ENCODE peak calls at places on chromosomes 7 and 10, in ten cellular contexts. B is NCI-H1930; O is AG09309; K is ELR; U is T-cell; J is nucleus accumbens; R is stimulated activated CD4-positive, alpha-beta T cell treated with anti-CD3 and anti-CD28 coated beads, Interleukin-1b, Interleukin-23, amount 100 ng/mL, for 4 hours; C is EL; M is IMR-90; S is activated gamma-delta T cell treated with anti-CD3 and anti-CD28 coated beads, Interleukin-2, amount 50 U/mL, for 16 hours. P is an unnamed sample.

GRCh38 chr7:8433477-8434289 is at the start of gene NXPH1:
- DNase-seq in B (peak), M (no peak), K (no peak), J (no peak), U (no peak), R (no peak), C (no peak), O (no peak), S (no peak), P (no peak)

GRCh38 chr10:25175527-25176420 is 973 bp downstream of the GPR158 start:
- DNase-seq in O (no peak), K (no peak), C (no peak), R (no peak), U (no peak), J (no peak), B (no peak), S (no peak), M (no peak), P (no peak)

GRCh38 chr7:90726120-90726519 is 130.0 kb downstream of the CDK14 start:
- DNase-seq in M (peak), R (no peak), C (peak), U (no peak), K (peak), J (no peak), O (no peak), S (no peak), B (no peak), P (no peak)

GRCh38 chr10:124756156-124756555 is 12.0 kb upstream of the FAM53B start:
- DNase-seq in J (no peak), K (no peak), C (no peak), M (no peak), O (no peak), U (no peak), S (no peak), R (no peak), B (no peak), P (no peak)

GRCh38 chr10:24824124-24824523 is 100.4 kb upstream of the ARHGAP21 start:
- DNase-seq in B (no peak), C (peak), K (peak), O (no peak), M (peak), U (no peak), S (no peak), J (no peak), R (no peak), P (no peak)

GRCh38 chr10:14478639-14479038 is 147.9 kb upstream of the FRMD4A start:
- DNase-seq in K (peak), S (no peak), J (peak), O (no peak), C (peak), U (no peak), M (peak), R (no peak), B (peak), P (no peak)

GRCh38 chr10:5515948-5516761 is 8.6 kb upstream of the CALML3 start:
- DNase-seq in C (no peak), S (no peak), M (no peak), J (no peak), B (no peak), R (no peak), O (no peak), U (no peak), K (no peak), P (no peak)

GRCh38 chr10:69936091-69936490 is 116.6 kb upstream of the MACROH2A2 start:
- DNase-seq in C (peak), S (no peak), R (no peak), O (no peak), J (no peak), B (no peak), M (no peak), K (peak), U (no peak), P (no peak)

GRCh38 chr10:93813507-93814465 is 56.0 kb downstream of the LGI1 start:
- DNase-seq in C (peak), K (peak), J (peak), B (peak), R (peak), O (no peak), M (peak), S (no peak), U (peak), P (no peak)

GRCh38 chr10:80289451-80290287 is at the start of gene MAT1A:
- DNase-seq in K (peak), B (no peak), R (no peak), S (no peak), C (no peak), U (no peak), J (no peak), O (no peak), M (peak), P (no peak)

GRCh38 chr7:36473454-36474282 is 84.0 kb downstream of the ANLN start:
- DNase-seq in S (no peak), J (peak), R (peak), M (no peak), B (peak), K (peak), C (peak), O (no peak), U (peak), P (no peak)

GRCh38 chr10:5551531-5552375 is 27.0 kb downstream of the CALML3 start:
- DNase-seq in C (peak), B (no peak), S (peak), O (no peak), U (peak), R (peak), J (no peak), K (peak), M (peak), P (no peak)

GRCh38 chr10:6461961-6462360 is 118.1 kb downstream of the PRKCQ start:
- DNase-seq in R (no peak), C (no peak), J (no peak), K (peak), O (no peak), B (no peak), M (no peak), U (no peak), S (no peak), P (no peak)

GRCh38 chr10:106395061-106395749 is 769.3 kb downstream of the SORCS1 start:
- DNase-seq in S (no peak), U (no peak), M (no peak), J (no peak), O (no peak), K (no peak), R (no peak), B (no peak), C (no peak), P (no peak)

GRCh38 chr7:101232141-101232821 is 5.3 kb downstream of the CLDN15 start:
- DNase-seq in C (no peak), R (no peak), K (no peak), M (no peak), B (peak), U (no peak), S (no peak), O (no peak), J (peak), P (no peak)

GRCh38 chr10:22252801-22253577 is 35.2 kb upstream of the EBLN1 start:
- DNase-seq in U (peak), K (peak), M (no peak), R (peak), B (no peak), S (no peak), C (peak), O (no peak), J (peak), P (no peak)

GRCh38 chr10:68153473-68154210 is 44.4 kb downstream of the MYPN start:
- DNase-seq in O (peak), J (no peak), M (peak), S (no peak), C (peak), U (no peak), R (no peak), K (peak), B (no peak), P (peak)

GRCh38 chr10:98001736-98002135 is 28.7 kb downstream of the CRTAC1 start:
- DNase-seq in C (no peak), O (no peak), M (no peak), B (no peak), U (no peak), S (no peak), R (no peak), K (no peak), J (no peak), P (no peak)

GRCh38 chr10:37789590-37789989 is 67.8 kb downstream of the ZNF248 start:
- DNase-seq in J (no peak), R (no peak), M (no peak), K (no peak), S (no peak), C (no peak), O (no peak), U (no peak), B (no peak), P (no peak)

GRCh38 chr10:113133497-113133896 is 183.4 kb downstream of the TCF7L2 start:
- DNase-seq in O (peak), J (no peak), U (no peak), S (no peak), C (no peak), K (no peak), R (no peak), M (peak), B (no peak), P (no peak)

GRCh38 chr7:35647171-35647574 is 47.8 kb downstream of the HERPUD2 start:
- DNase-seq in M (peak), S (no peak), R (no peak), J (no peak), B (no peak), U (no peak), O (no peak), K (no peak), C (no peak), P (no peak)

GRCh38 chr10:60810437-60811182 is 32.3 kb downstream of the CDK1 start:
- DNase-seq in C (no peak), R (no peak), K (no peak), O (peak), S (no peak), B (no peak), J (no peak), M (peak), U (no peak), P (no peak)

GRCh38 chr10:125001313-125002043 is 59.6 kb downstream of the ZRANB1 start:
- DNase-seq in S (no peak), R (no peak), B (no peak), C (no peak), J (peak), O (no peak), U (no peak), K (no peak), M (no peak), P (no peak)

GRCh38 chr7:13198036-13198435 is 510.6 kb downstream of the ARL4A start:
- DNase-seq in U (no peak), S (no peak), K (peak), O (no peak), C (peak), M (no peak), J (no peak), R (no peak), B (no peak), P (no peak)